ENCODE peak calls at places on chromosomes 2 and 18, in four cellular contexts. P is spleen, J is PC-3, N is fibroblast of lung. C is an unnamed sample. For H3K4me1, the result is how much of the 10 kb centered on the place peaks cover.

GRCh38 chr2:219626540-219626939 is 890 bp upstream of the SLC4A3 start:
- DNase-seq in P (no peak), J (no peak), N (no peak), C (no peak)

GRCh38 chr2:11551569-11552259 is 17.9 kb downstream of the GREB1 start:
- DNase-seq in N (no peak), J (no peak), P (no peak), C (no peak)

GRCh38 chr18:10936211-10937053 is 212.9 kb downstream of the PIEZO2 start:
- DNase-seq in P (no peak), N (no peak), J (no peak), C (no peak)

GRCh38 chr2:238974510-238975166 is 126.8 kb downstream of the TWIST2 start:
- DNase-seq in J (peak), P (no peak), N (peak), C (peak)

GRCh38 chr2:74205586-74205985 is 7.2 kb downstream of the MTHFD2 start:
- DNase-seq in P (no peak), J (peak), N (no peak), C (peak)

GRCh38 chr2:240211598-240212424 is 71.4 kb upstream of the OTOS start:
- DNase-seq in N (no peak), J (no peak), P (peak), C (no peak)

GRCh38 chr2:129901754-129902415 is 77.6 kb upstream of the RAB6C start:
- DNase-seq in N (no peak), P (no peak), J (no peak), C (no peak)

GRCh38 chr2:239601201-239601851 is 200.5 kb upstream of the HDAC4 start:
- DNase-seq in J (no peak), N (no peak), P (peak), C (peak)

GRCh38 chr18:23819005-23819404 is 129.8 kb downstream of the LAMA3 start:
- DNase-seq in N (no peak), J (no peak), P (no peak), C (no peak)

GRCh38 chr18:32661486-32662299 is 111.1 kb downstream of the KLHL14 start:
- DNase-seq in J (peak), P (no peak), N (peak), C (no peak)

GRCh38 chr2:147945660-147946059 is 74.9 kb downstream of the ORC4 start:
- DNase-seq in P (no peak), J (no peak), N (peak), C (no peak)

GRCh38 chr2:241909769-241910168 is 40.2 kb downstream of the RTP5 start:
- DNase-seq in N (no peak), P (peak), J (no peak), C (no peak)

GRCh38 chr2:3198119-3198518 is 179.5 kb downstream of the EIPR1 start:
- DNase-seq in N (peak), J (no peak), P (no peak), C (no peak)

GRCh38 chr2:44137872-44138551 is 30.7 kb upstream of the PPM1B start:
- DNase-seq in P (no peak), N (no peak), J (no peak), C (no peak)

GRCh38 chr2:67322361-67323001 is 74.7 kb upstream of the ETAA1 start:
- DNase-seq in P (no peak), J (peak), N (peak), C (peak)

GRCh38 chr2:78202366-78202765 is 680.2 kb upstream of the LRRTM4 start:
- DNase-seq in N (no peak), P (no peak), J (no peak), C (no peak)

GRCh38 chr2:236498369-236498768 is 71.3 kb upstream of the ACKR3 start:
- DNase-seq in J (peak), N (peak), P (no peak), C (no peak)

GRCh38 chr2:240745456-240745855 is 53.8 kb downstream of the AQP12A start:
- DNase-seq in P (no peak), N (no peak), J (no peak), C (no peak)

GRCh38 chr18:79823120-79823519 is 25.4 kb downstream of the KCNG2 start:
- DNase-seq in N (no peak), P (no peak), J (no peak), C (no peak)

GRCh38 chr2:85826990-85827878 is 61.6 kb downstream of the ST3GAL5 start:
- DNase-seq in P (peak), N (peak), J (peak), C (peak)

GRCh38 chr2:98608962-98609604 is 694 bp downstream of the UNC50 start:
- DNase-seq in N (peak), J (peak), P (peak), C (peak)
- H3K4me1 ChIP-seq in N (under half), J (under half), P (under half), C (half or more)

GRCh38 chr2:177242136-177242987 is 22.2 kb downstream of the NFE2L2 start:
- DNase-seq in N (peak), J (peak), P (no peak), C (no peak)
- H3K4me3 ChIP-seq in N (peak), J (peak), P (peak), C (no peak)

GRCh38 chr2:36490749-36491148 is 107.2 kb downstream of the FEZ2 start:
- DNase-seq in J (no peak), P (no peak), N (no peak), C (no peak)
- H3K27ac ChIP-seq in J (no peak), P (no peak), N (peak), C (no peak)

GRCh38 chr18:46338213-46338612 is 234.0 kb downstream of the HAUS1 start:
- DNase-seq in P (peak), N (no peak), J (no peak), C (no peak)

GRCh38 chr18:46335551-46336059 is 231.4 kb downstream of the HAUS1 start:
- DNase-seq in J (no peak), P (peak), N (peak), C (peak)

GRCh38 chr18:46338761-46339160 is 234.6 kb downstream of the HAUS1 start:
- DNase-seq in P (peak), J (no peak), N (no peak), C (no peak)

GRCh38 chr18:46336278-46337205 is 232.4 kb downstream of the HAUS1 start:
- DNase-seq in P (peak), J (no peak), N (peak), C (no peak)

GRCh38 chr18:46337206-46337710 is 233.1 kb downstream of the HAUS1 start:
- DNase-seq in J (no peak), N (no peak), P (peak), C (no peak)
- H3K4me1 ChIP-seq in J (under half), N (under half), P (under half), C (under half)

DNA sequence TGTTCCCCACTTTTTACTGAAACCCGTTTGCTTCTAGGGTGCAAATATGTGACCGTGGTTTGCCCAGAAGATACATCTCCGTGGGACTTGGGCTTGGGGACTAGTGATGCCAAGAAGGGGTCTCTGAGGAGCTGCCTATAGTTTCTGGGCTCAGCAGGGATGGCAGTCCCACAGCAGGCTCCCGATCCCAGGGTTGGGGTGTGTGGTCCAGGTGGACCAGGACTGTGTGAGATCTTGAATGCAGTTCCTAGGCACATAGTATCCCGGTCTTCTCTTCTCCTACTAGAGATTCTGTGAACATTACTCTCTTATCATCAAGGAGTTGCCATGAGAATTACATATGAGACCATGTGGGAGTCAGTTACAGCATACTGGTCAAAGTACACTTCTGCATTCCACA is 435.8 kb upstream of the SPRED2 start:
- DNase-seq in J (no peak), P (no peak), N (no peak), C (no peak)
- H3K4me3 ChIP-seq in J (no peak), P (no peak), N (no peak), C (no peak)

GRCh38 chr18:67347499-67347898 is 169.0 kb downstream of the DSEL start:
- DNase-seq in J (no peak), P (no peak), N (no peak), C (no peak)
- H3K27ac ChIP-seq in J (no peak), P (no peak), N (no peak), C (no peak)

DNA sequence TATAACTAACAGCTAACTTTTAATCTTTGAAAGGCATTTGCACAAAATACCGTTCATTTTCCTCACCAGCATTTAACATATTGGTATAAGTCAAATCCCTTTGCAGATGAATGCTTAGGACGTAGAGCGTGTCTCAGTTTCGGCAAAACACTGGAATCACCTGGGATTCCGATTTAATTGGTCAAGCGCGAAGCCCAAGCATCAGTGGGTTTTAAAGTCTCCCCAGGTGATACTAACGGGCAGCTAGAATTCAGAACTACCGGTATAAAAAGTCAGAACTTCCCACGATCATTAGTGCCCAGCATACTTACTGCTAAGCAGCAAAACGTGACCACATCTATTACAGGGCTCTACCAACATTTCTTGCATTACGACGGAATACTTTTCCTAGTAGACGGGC is 24.6 kb downstream of the ALPK2 start:
- DNase-seq in J (no peak), N (no peak), P (no peak), C (no peak)
- H3K4me1 ChIP-seq in J (under half), N (under half), P (under half), C (under half)

DNA sequence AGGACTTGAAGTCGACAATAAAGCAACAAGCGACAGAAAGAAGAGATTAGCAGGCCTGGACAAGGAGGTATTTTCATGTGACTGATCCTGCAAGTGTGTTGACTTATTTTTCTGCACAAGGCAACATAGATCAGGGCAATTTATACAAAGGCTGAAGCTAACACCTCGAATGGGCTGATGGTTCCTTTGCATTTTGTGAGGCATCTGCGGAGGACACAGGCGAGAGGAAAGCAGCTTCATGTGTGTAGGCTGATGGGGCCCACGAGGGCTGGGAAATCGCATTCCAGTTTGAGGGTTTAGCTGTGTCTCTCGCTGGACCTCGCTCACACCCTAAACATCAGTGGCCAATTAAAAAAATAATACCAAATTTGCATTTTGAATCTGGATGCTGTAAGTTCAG is 382.1 kb downstream of the SOX11 start:
- DNase-seq in P (no peak), N (no peak), J (no peak), C (no peak)
- H3K4me3 ChIP-seq in P (no peak), N (no peak), J (no peak), C (no peak)

C was measured in Peyer's patch.